ENCODE peak calls at places on chromosomes 6 and 20, in four cellular contexts. Q, N, P and Y are unnamed samples.

GRCh38 chr6:156977527-156978291 is 200.5 kb downstream of the ARID1B start:
- DNase-seq in Q (no peak), N (no peak), P (no peak), Y (no peak)

GRCh38 chr6:135144678-135145508 is 36.2 kb upstream of the MYB start:
- DNase-seq in Q (no peak), N (peak), P (peak), Y (no peak)

GRCh38 chr6:154410619-154411044 is 54.0 kb upstream of the IPCEF1 start:
- DNase-seq in Q (no peak), N (no peak), P (no peak), Y (no peak)

GRCh38 chr6:45436544-45437440 is 59.1 kb upstream of the SUPT3H start:
- DNase-seq in Q (peak), N (peak), P (peak), Y (no peak)

GRCh38 chr6:121344539-121344938 is 10.3 kb upstream of the TBC1D32 start:
- DNase-seq in Q (no peak), N (no peak), P (no peak), Y (no peak)

GRCh38 chr6:159865226-159865920 is 25.4 kb upstream of the MAS1 start:
- DNase-seq in Q (no peak), N (no peak), P (no peak), Y (no peak)

GRCh38 chr20:7496394-7497111 is 443.7 kb downstream of the HAO1 start:
- DNase-seq in Q (no peak), N (no peak), P (no peak), Y (no peak)

GRCh38 chr6:134145786-134146185 is 93.4 kb upstream of the SLC2A12 start:
- DNase-seq in Q (no peak), N (no peak), P (no peak), Y (no peak)

GRCh38 chr6:122530440-122531046 is 58.9 kb upstream of the SERINC1 start:
- DNase-seq in Q (peak), N (peak), P (peak), Y (peak)

GRCh38 chr6:141541766-141542324 is 590.9 kb upstream of the GJE1 start:
- DNase-seq in Q (no peak), N (no peak), P (no peak), Y (no peak)

GRCh38 chr6:109241199-109241598 is 141.1 kb downstream of the CD164 start:
- DNase-seq in Q (no peak), N (peak), P (no peak), Y (no peak)

GRCh38 chr20:17533396-17533795 is 2.2 kb upstream of the BFSP1 start:
- DNase-seq in Q (no peak), N (no peak), P (peak), Y (no peak)

GRCh38 chr20:21569586-21569985 is 55.7 kb upstream of the NKX2-2 start:
- DNase-seq in Q (no peak), N (no peak), P (no peak), Y (no peak)

GRCh38 chr20:4046311-4046924 is 31.1 kb upstream of the RNF24 start:
- DNase-seq in Q (no peak), N (no peak), P (no peak), Y (no peak)

GRCh38 chr6:52958546-52959255 is 36.4 kb downstream of the GSTA4 start:
- DNase-seq in Q (no peak), N (no peak), P (no peak), Y (no peak)

GRCh38 chr6:110331383-110331782 is 26.8 kb downstream of the METTL24 start:
- DNase-seq in Q (no peak), N (no peak), P (no peak), Y (no peak)

DNA sequence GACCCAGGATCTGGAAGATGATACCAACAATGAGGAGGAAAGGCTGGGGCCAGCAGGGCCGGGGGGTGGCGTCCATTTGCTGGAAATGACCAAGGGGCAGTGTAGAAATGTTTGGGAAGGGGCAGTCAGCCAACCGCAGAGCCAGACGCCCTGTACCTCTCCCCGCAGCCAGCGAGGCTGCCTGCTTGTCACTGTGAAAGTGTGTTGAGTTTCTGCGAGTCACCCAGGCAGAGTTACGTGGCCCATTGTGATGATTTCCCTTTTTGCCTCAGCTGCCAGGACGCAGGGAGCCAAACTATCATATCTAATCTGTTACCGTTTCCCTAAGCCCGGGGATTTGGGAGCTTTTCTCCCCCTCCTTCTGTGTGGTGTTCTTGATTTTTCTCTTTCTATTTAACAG is 67.9 kb upstream of the APCDD1L start:
- DNase-seq in Q (no peak), N (no peak), P (no peak), Y (no peak)
- TF ChIP-seq SPI1 in Q (no peak), N (no peak), P (no peak), Y (no peak)

GRCh38 chr20:62740286-62741141 is 31.9 kb downstream of the NTSR1 start:
- DNase-seq in Q (peak), N (peak), P (peak), Y (peak)

GRCh38 chr20:62741701-62742491 is 33.3 kb downstream of the NTSR1 start:
- DNase-seq in Q (no peak), N (no peak), P (no peak), Y (no peak)

GRCh38 chr20:62739581-62740285 is 31.1 kb downstream of the NTSR1 start:
- DNase-seq in Q (no peak), N (no peak), P (no peak), Y (no peak)

GRCh38 chr20:62742550-62742949 is 33.9 kb downstream of the NTSR1 start:
- DNase-seq in Q (no peak), N (no peak), P (no peak), Y (no peak)

DNA sequence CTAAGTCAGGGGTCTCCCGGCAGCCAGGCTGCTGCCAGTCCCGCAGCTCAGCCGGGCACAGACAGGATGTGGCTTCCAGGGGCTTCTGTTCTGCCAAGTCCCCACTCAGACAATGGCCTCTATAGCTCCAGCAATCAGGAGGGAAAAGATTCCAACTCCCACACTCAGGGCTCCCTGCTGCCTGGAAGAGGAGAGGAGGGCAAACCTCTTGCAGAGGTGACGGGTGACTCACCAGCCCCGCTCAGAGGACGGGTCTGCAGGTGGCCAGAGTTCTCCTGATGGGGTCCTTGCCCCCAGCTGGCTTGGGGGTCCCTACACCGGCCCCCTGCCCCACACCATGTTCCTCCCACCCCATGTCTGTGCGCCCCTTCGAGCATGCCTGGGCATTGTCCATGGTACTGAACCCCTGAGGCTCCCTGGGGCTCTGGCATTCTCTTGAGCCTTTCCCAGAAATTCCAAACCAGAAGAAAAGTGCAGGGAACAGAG is 32.6 kb downstream of the NTSR1 start:
- DNase-seq in Q (no peak), N (no peak), P (no peak), Y (no peak)
- TF ChIP-seq SPI1 in Q (no peak), N (no peak), P (no peak), Y (no peak)

DNA sequence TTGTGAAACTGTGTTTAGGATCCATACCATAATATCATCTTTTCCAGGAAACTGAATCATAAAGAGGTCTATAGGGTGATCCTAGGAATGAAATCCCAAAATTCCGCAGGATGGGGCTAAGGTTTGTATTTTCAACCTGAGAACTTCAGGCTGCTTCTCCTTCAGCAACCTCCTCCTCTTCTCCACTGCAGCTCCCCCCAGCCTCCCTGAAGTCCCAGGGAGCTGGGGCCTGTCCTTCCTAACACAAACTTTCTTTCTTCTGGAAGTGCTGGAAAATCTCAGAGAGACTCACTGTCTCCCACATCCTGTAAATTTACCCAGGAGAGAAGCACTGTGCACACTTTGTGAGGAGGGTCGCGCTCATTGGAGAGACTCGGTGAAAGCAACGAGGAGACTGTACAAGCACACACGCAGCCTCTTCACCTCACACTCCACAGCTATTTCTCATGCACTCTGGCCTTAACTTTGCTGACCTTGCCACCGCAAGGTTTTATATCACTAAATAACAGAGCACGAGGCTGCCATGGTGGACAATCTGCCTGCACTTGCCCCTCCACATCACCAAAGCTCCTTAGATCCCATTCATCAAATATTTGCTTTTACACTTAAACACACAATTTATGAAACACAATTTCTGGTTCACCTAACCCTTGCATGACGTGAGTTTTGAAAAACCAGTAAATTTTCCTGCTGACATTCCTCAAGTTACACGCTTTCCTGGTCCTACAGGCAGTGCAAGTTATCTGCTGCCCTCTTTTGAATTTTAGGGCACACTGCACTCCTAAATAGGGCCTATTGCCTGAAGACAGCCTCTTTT is 14.3 kb downstream of the ID4 start:
- DNase-seq in Q (no peak), N (no peak), P (no peak), Y (no peak)
- TF ChIP-seq SPI1 in Q (no peak), N (no peak), P (no peak), Y (no peak)

DNA sequence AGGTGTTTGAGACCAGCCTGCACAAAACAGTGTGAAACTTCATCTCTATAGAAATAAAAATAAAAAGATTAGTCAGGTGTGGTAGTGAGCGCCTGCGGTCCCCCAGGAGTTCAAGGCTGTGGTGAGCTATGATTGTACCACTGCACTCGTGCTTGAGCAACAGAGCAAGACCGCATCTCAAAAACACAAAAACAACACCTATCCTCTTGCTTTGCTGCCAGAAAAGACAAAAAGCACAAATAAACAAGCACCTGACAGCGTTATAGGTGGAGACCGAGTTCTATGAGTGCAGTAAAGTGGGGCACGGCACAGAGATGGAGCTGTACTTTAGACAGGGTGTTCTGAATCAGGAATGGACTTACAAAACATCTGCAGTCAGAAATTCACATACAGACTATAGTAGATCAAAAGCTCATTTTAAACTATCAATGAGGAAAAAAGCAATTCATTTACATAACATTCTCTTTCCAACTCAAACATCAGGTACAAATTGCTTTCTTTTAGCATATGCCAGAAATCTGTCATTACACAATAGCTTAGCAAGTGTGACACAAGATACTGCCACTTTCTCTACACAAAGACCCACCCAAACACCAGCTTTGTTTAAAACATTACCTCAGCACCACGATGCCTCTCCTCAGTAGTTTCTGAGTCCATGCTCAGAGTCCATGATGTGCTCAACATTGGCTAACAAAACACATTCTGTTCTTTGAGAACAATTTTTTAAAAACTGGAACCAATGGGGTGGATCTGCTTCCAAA is 10.1 kb downstream of the EZR start:
- DNase-seq in Q (peak), N (no peak), P (no peak), Y (no peak)
- TF ChIP-seq SPI1 in Q (no peak), N (no peak), P (no peak), Y (no peak)

DNA sequence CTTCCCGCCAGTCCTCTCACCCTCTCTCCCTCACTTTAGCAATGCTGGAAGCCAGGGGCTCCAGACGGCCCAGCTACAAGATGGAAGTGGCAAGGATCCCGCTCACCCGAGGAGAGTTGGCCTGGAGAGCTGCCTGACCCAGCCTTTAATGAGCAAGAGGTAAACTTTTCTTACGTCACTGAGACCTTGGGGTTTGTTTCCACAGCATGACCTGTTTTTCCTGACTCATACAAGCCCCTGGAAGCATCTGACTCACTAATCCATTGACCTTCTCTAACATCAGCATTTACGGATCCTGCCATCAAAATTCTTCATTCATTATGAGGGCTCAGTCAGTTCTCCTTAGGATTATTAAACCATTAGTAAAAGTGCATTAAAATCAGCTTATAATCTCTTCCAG is 120.4 kb downstream of the MYLK4 start:
- DNase-seq in Q (no peak), N (peak), P (peak), Y (no peak)
- TF ChIP-seq SPI1 in Q (no peak), N (no peak), P (no peak), Y (no peak)

DNA sequence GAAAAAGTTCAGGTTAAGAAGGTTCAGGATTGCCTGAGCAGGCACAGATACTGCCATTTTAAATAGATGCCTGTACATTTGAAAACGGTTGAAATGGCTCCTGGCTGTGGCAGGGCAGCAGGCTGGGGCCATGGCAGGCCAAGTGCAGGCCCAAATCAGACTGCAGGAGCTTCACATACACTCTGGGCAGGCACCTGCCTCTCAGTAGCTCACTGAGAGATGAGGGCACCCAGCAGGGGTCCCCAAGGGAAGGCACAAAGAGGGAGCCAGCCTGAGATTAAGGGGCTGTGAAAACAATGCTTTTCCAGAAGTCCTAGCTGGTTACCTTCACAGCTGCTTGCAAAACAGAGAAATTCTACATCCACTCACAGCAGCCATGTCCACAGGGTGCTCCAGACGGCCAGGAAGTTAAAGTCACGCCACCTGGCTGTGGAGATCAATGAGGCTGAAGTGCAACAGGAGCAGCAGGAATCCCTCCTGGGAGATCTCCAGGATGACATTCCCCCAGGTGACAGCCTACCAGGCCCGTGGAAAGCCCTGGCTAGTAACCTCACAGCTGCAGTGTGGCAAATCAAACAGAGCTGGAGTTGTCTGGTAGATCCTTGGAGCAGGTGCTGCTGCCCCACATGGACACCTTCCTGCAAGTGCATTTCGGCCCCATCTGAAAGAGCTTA is 6.2 kb upstream of the RAET1E start:
- DNase-seq in Q (no peak), N (no peak), P (no peak), Y (no peak)
- TF ChIP-seq SPI1 in Q (no peak), N (no peak), P (no peak), Y (no peak)

GRCh38 chr20:54221383-54221782 is 13.5 kb downstream of the PFDN4 start:
- DNase-seq in Q (no peak), N (no peak), P (no peak), Y (no peak)
- TF ChIP-seq SPI1 in Q (no peak), N (no peak), P (no peak), Y (peak)